ENCODE peak calls at places on chromosomes 2 and 18, in eight cellular contexts. O is GM12865, W is tibial artery, N is lower leg skin, I is uterus, D is A549, S is cardiac muscle cell, H is mucosa of descending colon. A is an unnamed sample.

GRCh38 chr2:155223781-155224406 is 525.4 kb downstream of the KCNJ3 start:
- DNase-seq in O (peak; percentile 52), W (no peak), N (no peak), I (no peak), D (peak; percentile 20), S (peak; percentile 29), H (no peak), A (no peak)

GRCh38 chr2:24399434-24400206 is 39.3 kb upstream of the ITSN2 start:
- DNase-seq in O (no peak), W (no peak), N (peak; percentile 15), I (no peak), D (no peak), S (no peak), H (no peak), A (no peak)

GRCh38 chr2:187640926-187641510 is 86.8 kb upstream of the TFPI start:
- DNase-seq in O (no peak), W (no peak), N (no peak), I (no peak), D (no peak), S (no peak), H (no peak), A (no peak)

GRCh38 chr2:215031330-215031729 is 107.1 kb downstream of the ABCA12 start:
- DNase-seq in O (no peak), W (no peak), N (no peak), I (no peak), D (peak; percentile 1), S (no peak), H (no peak), A (no peak)

GRCh38 chr18:48079885-48080284 is 149.4 kb upstream of the SMAD2 start:
- DNase-seq in O (no peak), W (no peak), N (peak; percentile 78), I (no peak), D (no peak), S (no peak), H (no peak), A (no peak)

GRCh38 chr2:138433995-138434991 is 67.3 kb upstream of the SPOPL start:
- DNase-seq in O (no peak), W (no peak), N (no peak), I (no peak), D (no peak), S (peak; percentile 41), H (no peak), A (no peak)

GRCh38 chr2:72263043-72263780 is 115.5 kb upstream of the CYP26B1 start:
- DNase-seq in O (no peak), W (no peak), N (no peak), I (no peak), D (peak; percentile 28), S (no peak), H (no peak), A (no peak)

GRCh38 chr2:98459776-98460175 is 15.1 kb downstream of the INPP4A start:
- DNase-seq in O (peak; percentile 91), W (no peak), N (peak; percentile 34), I (no peak), D (no peak), S (no peak), H (no peak), A (peak; percentile 34)

GRCh38 chr2:71256421-71256820 is 29.5 kb upstream of the PAIP2B start:
- DNase-seq in O (no peak), W (no peak), N (no peak), I (no peak), D (no peak), S (no peak), H (no peak), A (no peak)

GRCh38 chr18:63218472-63218871 is 101.1 kb downstream of the BCL2 start:
- DNase-seq in O (no peak), W (no peak), N (no peak), I (no peak), D (no peak), S (no peak), H (no peak), A (no peak)

GRCh38 chr18:11245889-11246288 is 96.5 kb upstream of the PIEZO2 start:
- DNase-seq in O (no peak), W (no peak), N (no peak), I (no peak), D (no peak), S (no peak), H (no peak), A (no peak)

GRCh38 chr18:11246466-11246865 is 97.1 kb upstream of the PIEZO2 start:
- DNase-seq in O (no peak), W (no peak), N (no peak), I (no peak), D (no peak), S (no peak), H (no peak), A (no peak)

GRCh38 chr18:11251229-11251890 is 102.0 kb upstream of the PIEZO2 start:
- DNase-seq in O (no peak), W (peak; percentile 29), N (no peak), I (no peak), D (no peak), S (no peak), H (no peak), A (no peak)

GRCh38 chr18:11246883-11247282 is 97.5 kb upstream of the PIEZO2 start:
- DNase-seq in O (no peak), W (no peak), N (no peak), I (no peak), D (no peak), S (no peak), H (no peak), A (no peak)

DNA sequence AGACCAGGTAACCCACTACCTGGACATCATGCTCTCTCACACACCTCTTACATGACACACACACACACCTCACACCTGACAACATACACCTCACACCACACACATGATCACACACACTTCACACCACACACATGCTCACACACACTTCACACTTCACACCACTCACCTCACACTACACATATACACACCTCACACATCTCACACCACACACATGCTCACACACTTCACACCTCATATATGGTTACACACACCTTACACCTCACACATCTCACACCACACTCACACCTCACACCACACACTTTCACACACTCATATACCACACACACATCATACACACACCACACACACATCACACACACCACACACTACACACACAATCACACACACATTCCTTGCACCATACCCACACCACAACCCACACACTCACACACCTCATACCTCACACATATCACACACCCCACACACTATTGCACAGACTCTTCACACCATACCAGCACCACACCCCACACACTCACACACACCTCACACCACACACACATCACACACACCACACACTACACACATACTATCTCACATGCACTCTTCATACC is 98.1 kb upstream of the PIEZO2 start:
- DNase-seq in O (no peak), W (no peak), N (no peak), I (no peak), D (no peak), S (no peak), H (no peak), A (no peak)
- H3K4me3 ChIP-seq in O (no peak overlapping the region), W (no peak overlapping the region), N (no peak overlapping the region), I (no peak overlapping the region), D (no peak overlapping the region), S (no peak overlapping the region), H (no peak overlapping the region), A (no peak overlapping the region)

GRCh38 chr2:64672708-64673107 is 19.0 kb upstream of the SERTAD2 start:
- DNase-seq in O (no peak), W (no peak), N (no peak), I (no peak), D (no peak), S (no peak), H (no peak), A (no peak)

GRCh38 chr2:64668542-64668941 is 14.8 kb upstream of the SERTAD2 start:
- DNase-seq in O (no peak), W (no peak), N (no peak), I (no peak), D (no peak), S (no peak), H (no peak), A (no peak)

GRCh38 chr2:64667535-64667934 is 13.8 kb upstream of the SERTAD2 start:
- DNase-seq in O (no peak), W (no peak), N (no peak), I (no peak), D (no peak), S (no peak), H (no peak), A (no peak)

GRCh38 chr2:64669288-64669687 is 15.6 kb upstream of the SERTAD2 start:
- DNase-seq in O (no peak), W (no peak), N (no peak), I (no peak), D (no peak), S (no peak), H (no peak), A (no peak)

DNA sequence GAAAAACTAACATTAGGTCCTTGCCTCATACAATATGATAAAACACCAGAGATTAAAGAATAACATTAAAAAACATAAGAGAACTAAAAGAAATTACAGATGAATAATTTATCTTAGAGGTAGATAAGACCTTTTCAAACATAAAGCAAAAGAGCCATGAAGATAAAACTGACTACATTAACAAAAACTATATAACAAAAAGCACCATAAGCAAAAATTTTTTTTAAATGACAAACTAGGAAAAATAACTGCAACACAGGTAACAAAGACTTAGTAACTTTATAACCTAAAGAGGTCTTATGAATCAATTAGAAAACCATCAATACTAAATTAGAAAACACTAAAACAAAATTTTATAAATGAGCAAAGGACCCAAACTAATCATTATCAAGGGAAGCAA is 16.3 kb upstream of the SERTAD2 start:
- DNase-seq in O (no peak), W (no peak), N (no peak), I (no peak), D (no peak), S (no peak), H (no peak), A (no peak)
- TF ChIP-seq CTCF in O (no peak), W (no peak), N (no peak), I (no peak), D (no peak), S (no peak), H (no peak), A (no peak)

DNA sequence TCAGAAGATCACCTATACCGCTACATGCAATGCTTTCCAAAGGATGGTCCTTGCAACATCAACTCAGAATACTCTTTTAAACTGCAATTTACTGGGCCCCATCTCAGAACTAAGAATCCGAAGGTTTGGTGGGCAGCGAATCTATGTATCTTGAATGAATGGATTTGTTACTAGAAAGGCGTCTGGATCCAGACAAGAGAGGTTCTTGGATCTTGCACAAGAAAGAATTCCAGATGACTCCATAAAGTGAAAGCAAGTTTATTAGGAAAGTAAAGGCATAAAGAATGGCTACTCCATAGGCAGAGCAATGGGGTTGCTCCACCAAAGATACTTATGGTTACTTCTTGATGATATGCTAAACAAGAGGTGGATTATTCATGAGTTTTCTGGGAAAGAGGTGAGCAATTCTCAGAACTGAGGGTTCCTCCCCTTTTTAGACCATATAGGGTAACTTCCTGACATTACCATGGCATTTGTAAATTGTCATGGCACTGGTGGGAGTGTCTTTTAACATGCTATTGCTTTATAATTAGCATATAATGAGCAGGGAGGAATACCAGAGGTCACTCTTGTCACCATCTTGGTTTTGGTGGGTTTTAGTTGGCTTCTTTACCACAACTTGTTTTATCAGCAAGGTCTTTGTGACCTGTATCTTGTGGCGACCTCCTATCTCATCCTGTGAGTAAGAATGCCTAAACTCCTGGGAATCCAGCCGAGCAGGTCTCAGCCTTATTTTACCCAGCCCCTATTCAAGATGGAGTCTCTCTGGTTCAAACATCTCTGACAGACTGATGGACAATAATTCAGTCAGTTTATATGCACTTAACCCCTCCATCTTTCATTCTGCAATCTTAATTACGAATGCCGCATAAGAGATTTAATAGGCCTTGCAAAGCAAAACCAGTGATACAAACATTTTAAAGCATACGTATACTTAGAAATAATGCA is 7.5 kb upstream of the RMDN2 start:
- DNase-seq in O (no peak), W (no peak), N (no peak), I (no peak), D (no peak), S (no peak), H (no peak), A (no peak)
- H3K4me3 ChIP-seq in O (no peak overlapping the region), W (no peak overlapping the region), N (no peak overlapping the region), I (no peak overlapping the region), D (no peak overlapping the region), S (no peak overlapping the region), H (no peak overlapping the region), A (no peak overlapping the region)

GRCh38 chr2:208570851-208571763 is 164.5 kb downstream of the PTH2R start:
- DNase-seq in O (no peak), W (no peak), N (no peak), I (no peak), D (no peak), S (no peak), H (no peak), A (no peak)
- TF ChIP-seq CTCF in O (no peak), W (no peak), N (no peak), I (no peak), D (no peak), S (no peak), H (no peak), A (peak; percentile 49)